ENCODE peak calls at places on chromosomes 5 and 9, in five cellular contexts. R, G, U, H and J are unnamed samples.

GRCh38 chr9:14314424-14314928 is 535 bp upstream of the NFIB start:
- DNase-seq in H (no peak), G (peak), R (peak), U (no peak), J (peak)

GRCh38 chr9:2228132-2228531 is 213.0 kb downstream of the SMARCA2 start:
- DNase-seq in U (no peak), H (no peak), R (no peak), G (peak), J (no peak)

GRCh38 chr9:5499889-5500398 is 10.4 kb upstream of the PDCD1LG2 start:
- DNase-seq in G (peak), H (no peak), R (no peak), U (no peak), J (no peak)

GRCh38 chr9:125544988-125545651 is 161.9 kb downstream of the MAPKAP1 start:
- DNase-seq in R (no peak), G (no peak), U (no peak), H (no peak), J (peak)

GRCh38 chr5:68007446-68007845 is 208.1 kb upstream of the PIK3R1 start:
- DNase-seq in H (peak), G (no peak), R (no peak), U (no peak), J (no peak)

GRCh38 chr9:138065287-138065686 is 187.7 kb downstream of the CACNA1B start:
- DNase-seq in H (no peak), G (no peak), R (no peak), U (no peak), J (no peak)

GRCh38 chr5:10162468-10162867 is 87.2 kb downstream of the ATPSCKMT start:
- DNase-seq in R (peak), G (no peak), H (no peak), U (no peak), J (no peak)

GRCh38 chr5:172573115-172573882 is 67.8 kb upstream of the NEURL1B start:
- DNase-seq in R (no peak), U (no peak), G (no peak), H (no peak), J (no peak)

GRCh38 chr9:136163248-136163850 is 41.6 kb downstream of the LHX3 start:
- DNase-seq in H (no peak), R (no peak), G (no peak), U (no peak), J (no peak)

GRCh38 chr9:20997503-20998076 is 33.9 kb downstream of the HACD4 start:
- DNase-seq in H (no peak), R (no peak), G (no peak), U (no peak), J (no peak)

GRCh38 chr5:28301676-28302075 is 1263.3 kb upstream of the CDH9 start:
- DNase-seq in G (no peak), R (no peak), H (no peak), U (no peak), J (no peak)

GRCh38 chr9:136859821-136860269 is 6.3 kb downstream of the EDF1 start:
- DNase-seq in R (no peak), G (no peak), H (no peak), U (no peak), J (no peak)

GRCh38 chr5:171610053-171610452 is 175.6 kb upstream of the SMIM23 start:
- DNase-seq in U (no peak), H (no peak), G (no peak), R (no peak), J (no peak)

GRCh38 chr5:7330141-7330712 is 65.7 kb upstream of the ADCY2 start:
- DNase-seq in H (no peak), R (no peak), G (no peak), U (no peak), J (no peak)

GRCh38 chr5:14038341-14038959 is 94.0 kb upstream of the DNAH5 start:
- DNase-seq in R (no peak), H (peak), G (no peak), U (no peak), J (peak)

GRCh38 chr5:88883059-88883565 is at the start of gene MEF2C:
- DNase-seq in H (peak), R (peak), G (peak), U (peak), J (peak)